ENCODE peak calls at places on chromosomes 4 and X, in eight cellular contexts. One of them, this sample, is unnamed.

GRCh38 chrX:42807393-42807792 is 29.4 kb upstream of the PPP1R2C start:
- ATAC-seq in left cardiac atrium: no peak
- ATAC-seq in A549: no peak
- ATAC-seq in activated T-cell treated with anti-CD3 and anti-CD28 coated beads, Interleukin-2, amount 50 U/mL, for 72 hours: no peak
- ATAC-seq in right cardiac atrium: no peak
- ATAC-seq in CD4-positive, alpha-beta T cell: no peak
- ATAC-seq in lower lobe of right lung: no peak
- ATAC-seq in CD8-positive, alpha-beta T cell: no peak
- ATAC-seq in this sample: no peak

GRCh38 chrX:106612403-106612789 is 618 bp downstream of the RADX start:
- ATAC-seq in left cardiac atrium: peak; percentile 27
- ATAC-seq in A549: peak; percentile 66
- ATAC-seq in activated T-cell treated with anti-CD3 and anti-CD28 coated beads, Interleukin-2, amount 50 U/mL, for 72 hours: peak; percentile 12
- ATAC-seq in right cardiac atrium: peak; percentile 16
- ATAC-seq in CD4-positive, alpha-beta T cell: no peak
- ATAC-seq in lower lobe of right lung: peak; percentile 6
- ATAC-seq in CD8-positive, alpha-beta T cell: no peak
- ATAC-seq in this sample: peak; percentile 10

GRCh38 chr4:112910109-112910736 is 139.2 kb upstream of the ANK2 start:
- ATAC-seq in left cardiac atrium: peak; percentile 74
- ATAC-seq in A549: no peak
- ATAC-seq in activated T-cell treated with anti-CD3 and anti-CD28 coated beads, Interleukin-2, amount 50 U/mL, for 72 hours: no peak
- ATAC-seq in right cardiac atrium: peak; percentile 68
- ATAC-seq in CD4-positive, alpha-beta T cell: no peak
- ATAC-seq in lower lobe of right lung: no peak
- ATAC-seq in CD8-positive, alpha-beta T cell: no peak
- ATAC-seq in this sample: no peak

GRCh38 chr4:40995850-40996249 is 218.5 kb downstream of the APBB2 start:
- ATAC-seq in left cardiac atrium: no peak
- ATAC-seq in A549: no peak
- ATAC-seq in activated T-cell treated with anti-CD3 and anti-CD28 coated beads, Interleukin-2, amount 50 U/mL, for 72 hours: no peak
- ATAC-seq in right cardiac atrium: no peak
- ATAC-seq in CD4-positive, alpha-beta T cell: no peak
- ATAC-seq in lower lobe of right lung: no peak
- ATAC-seq in CD8-positive, alpha-beta T cell: no peak
- ATAC-seq in this sample: no peak

GRCh38 chr4:120723105-120723504 is 199.4 kb downstream of the PRDM5 start:
- ATAC-seq in left cardiac atrium: no peak
- ATAC-seq in A549: no peak
- ATAC-seq in activated T-cell treated with anti-CD3 and anti-CD28 coated beads, Interleukin-2, amount 50 U/mL, for 72 hours: no peak
- ATAC-seq in right cardiac atrium: no peak
- ATAC-seq in CD4-positive, alpha-beta T cell: no peak
- ATAC-seq in lower lobe of right lung: no peak
- ATAC-seq in CD8-positive, alpha-beta T cell: no peak
- ATAC-seq in this sample: no peak

GRCh38 chr4:82213485-82214162 is 160.2 kb downstream of the HNRNPD start:
- ATAC-seq in left cardiac atrium: no peak
- ATAC-seq in A549: no peak
- ATAC-seq in activated T-cell treated with anti-CD3 and anti-CD28 coated beads, Interleukin-2, amount 50 U/mL, for 72 hours: no peak
- ATAC-seq in right cardiac atrium: no peak
- ATAC-seq in CD4-positive, alpha-beta T cell: peak; percentile 99
- ATAC-seq in lower lobe of right lung: no peak
- ATAC-seq in CD8-positive, alpha-beta T cell: peak; percentile 98
- ATAC-seq in this sample: peak; percentile 66

GRCh38 chr4:16217300-16218051 is 8.8 kb downstream of the TAPT1 start:
- ATAC-seq in left cardiac atrium: no peak
- ATAC-seq in A549: no peak
- ATAC-seq in activated T-cell treated with anti-CD3 and anti-CD28 coated beads, Interleukin-2, amount 50 U/mL, for 72 hours: peak; percentile 75
- ATAC-seq in right cardiac atrium: no peak
- ATAC-seq in CD4-positive, alpha-beta T cell: peak; percentile 54
- ATAC-seq in lower lobe of right lung: no peak
- ATAC-seq in CD8-positive, alpha-beta T cell: no peak
- ATAC-seq in this sample: peak; percentile 88

GRCh38 chr4:114312349-114312748 is 286.3 kb upstream of the UGT8 start:
- ATAC-seq in left cardiac atrium: no peak
- ATAC-seq in A549: no peak
- ATAC-seq in activated T-cell treated with anti-CD3 and anti-CD28 coated beads, Interleukin-2, amount 50 U/mL, for 72 hours: no peak
- ATAC-seq in right cardiac atrium: no peak
- ATAC-seq in CD4-positive, alpha-beta T cell: no peak
- ATAC-seq in lower lobe of right lung: no peak
- ATAC-seq in CD8-positive, alpha-beta T cell: no peak
- ATAC-seq in this sample: no peak

GRCh38 chr4:169315530-169316306 is 45.0 kb upstream of the SH3RF1 start:
- ATAC-seq in left cardiac atrium: no peak
- ATAC-seq in A549: peak; percentile 53
- ATAC-seq in activated T-cell treated with anti-CD3 and anti-CD28 coated beads, Interleukin-2, amount 50 U/mL, for 72 hours: no peak
- ATAC-seq in right cardiac atrium: peak; percentile 70
- ATAC-seq in CD4-positive, alpha-beta T cell: no peak
- ATAC-seq in lower lobe of right lung: no peak
- ATAC-seq in CD8-positive, alpha-beta T cell: no peak
- ATAC-seq in this sample: no peak

GRCh38 chr4:112523008-112523440 is 7.0 kb upstream of the NEUROG2 start:
- ATAC-seq in left cardiac atrium: peak; percentile 54
- ATAC-seq in A549: peak; percentile 69
- ATAC-seq in activated T-cell treated with anti-CD3 and anti-CD28 coated beads, Interleukin-2, amount 50 U/mL, for 72 hours: peak; percentile 63
- ATAC-seq in right cardiac atrium: no peak
- ATAC-seq in CD4-positive, alpha-beta T cell: peak; percentile 51
- ATAC-seq in lower lobe of right lung: peak; percentile 47
- ATAC-seq in CD8-positive, alpha-beta T cell: peak; percentile 45
- ATAC-seq in this sample: peak; percentile 50

GRCh38 chr4:38768968-38769394 is 13.8 kb downstream of the TLR10 start:
- ATAC-seq in left cardiac atrium: peak; percentile 53
- ATAC-seq in A549: no peak
- ATAC-seq in activated T-cell treated with anti-CD3 and anti-CD28 coated beads, Interleukin-2, amount 50 U/mL, for 72 hours: no peak
- ATAC-seq in right cardiac atrium: peak; percentile 56
- ATAC-seq in CD4-positive, alpha-beta T cell: no peak
- ATAC-seq in lower lobe of right lung: peak; percentile 32
- ATAC-seq in CD8-positive, alpha-beta T cell: no peak
- ATAC-seq in this sample: no peak

GRCh38 chr4:16264798-16265197 is 38.5 kb upstream of the TAPT1 start:
- ATAC-seq in left cardiac atrium: peak; percentile 67
- ATAC-seq in A549: peak; percentile 78
- ATAC-seq in activated T-cell treated with anti-CD3 and anti-CD28 coated beads, Interleukin-2, amount 50 U/mL, for 72 hours: peak; percentile 40
- ATAC-seq in right cardiac atrium: peak; percentile 66
- ATAC-seq in CD4-positive, alpha-beta T cell: no peak
- ATAC-seq in lower lobe of right lung: no peak
- ATAC-seq in CD8-positive, alpha-beta T cell: no peak
- ATAC-seq in this sample: peak; percentile 51

GRCh38 chr4:37765741-37766140 is 60.7 kb upstream of the PGM2 start:
- ATAC-seq in left cardiac atrium: no peak
- ATAC-seq in A549: no peak
- ATAC-seq in activated T-cell treated with anti-CD3 and anti-CD28 coated beads, Interleukin-2, amount 50 U/mL, for 72 hours: peak; percentile 77
- ATAC-seq in right cardiac atrium: no peak
- ATAC-seq in CD4-positive, alpha-beta T cell: no peak
- ATAC-seq in lower lobe of right lung: peak; percentile 18
- ATAC-seq in CD8-positive, alpha-beta T cell: no peak
- ATAC-seq in this sample: peak; percentile 51

GRCh38 chr4:88012652-88013051 is 5.2 kb downstream of the PKD2 start:
- ATAC-seq in left cardiac atrium: no peak
- ATAC-seq in A549: no peak
- ATAC-seq in activated T-cell treated with anti-CD3 and anti-CD28 coated beads, Interleukin-2, amount 50 U/mL, for 72 hours: no peak
- ATAC-seq in right cardiac atrium: no peak
- ATAC-seq in CD4-positive, alpha-beta T cell: no peak
- ATAC-seq in lower lobe of right lung: no peak
- ATAC-seq in CD8-positive, alpha-beta T cell: no peak
- ATAC-seq in this sample: no peak

GRCh38 chrX:139224953-139225665 is 305.4 kb upstream of the F9 start:
- ATAC-seq in left cardiac atrium: no peak
- ATAC-seq in A549: no peak
- ATAC-seq in activated T-cell treated with anti-CD3 and anti-CD28 coated beads, Interleukin-2, amount 50 U/mL, for 72 hours: no peak
- ATAC-seq in right cardiac atrium: no peak
- ATAC-seq in CD4-positive, alpha-beta T cell: no peak
- ATAC-seq in lower lobe of right lung: no peak
- ATAC-seq in CD8-positive, alpha-beta T cell: no peak
- ATAC-seq in this sample: no peak

GRCh38 chr4:54185380-54185779 is 43.7 kb upstream of the PDGFRA start:
- ATAC-seq in left cardiac atrium: no peak
- ATAC-seq in A549: no peak
- ATAC-seq in activated T-cell treated with anti-CD3 and anti-CD28 coated beads, Interleukin-2, amount 50 U/mL, for 72 hours: no peak
- ATAC-seq in right cardiac atrium: no peak
- ATAC-seq in CD4-positive, alpha-beta T cell: no peak
- ATAC-seq in lower lobe of right lung: no peak
- ATAC-seq in CD8-positive, alpha-beta T cell: no peak
- ATAC-seq in this sample: no peak

GRCh38 chrX:110713666-110714065 is 82.0 kb downstream of the CHRDL1 start:
- ATAC-seq in left cardiac atrium: no peak
- ATAC-seq in A549: no peak
- ATAC-seq in activated T-cell treated with anti-CD3 and anti-CD28 coated beads, Interleukin-2, amount 50 U/mL, for 72 hours: no peak
- ATAC-seq in right cardiac atrium: no peak
- ATAC-seq in CD4-positive, alpha-beta T cell: no peak
- ATAC-seq in lower lobe of right lung: no peak
- ATAC-seq in CD8-positive, alpha-beta T cell: no peak
- ATAC-seq in this sample: no peak

GRCh38 chrX:3252744-3253143 is 93.7 kb downstream of the MXRA5 start:
- ATAC-seq in left cardiac atrium: no peak
- ATAC-seq in A549: no peak
- ATAC-seq in activated T-cell treated with anti-CD3 and anti-CD28 coated beads, Interleukin-2, amount 50 U/mL, for 72 hours: no peak
- ATAC-seq in right cardiac atrium: no peak
- ATAC-seq in CD4-positive, alpha-beta T cell: no peak
- ATAC-seq in lower lobe of right lung: no peak
- ATAC-seq in CD8-positive, alpha-beta T cell: no peak
- ATAC-seq in this sample: no peak

GRCh38 chr4:168837922-168838321 is 172.1 kb downstream of the CBR4 start:
- ATAC-seq in left cardiac atrium: no peak
- ATAC-seq in A549: no peak
- ATAC-seq in activated T-cell treated with anti-CD3 and anti-CD28 coated beads, Interleukin-2, amount 50 U/mL, for 72 hours: no peak
- ATAC-seq in right cardiac atrium: no peak
- ATAC-seq in CD4-positive, alpha-beta T cell: no peak
- ATAC-seq in lower lobe of right lung: peak; percentile 20
- ATAC-seq in CD8-positive, alpha-beta T cell: no peak
- ATAC-seq in this sample: no peak

GRCh38 chr4:140754918-140755810 is 1.0 kb downstream of the TBC1D9 start:
- ATAC-seq in left cardiac atrium: no peak
- ATAC-seq in A549: no peak
- ATAC-seq in activated T-cell treated with anti-CD3 and anti-CD28 coated beads, Interleukin-2, amount 50 U/mL, for 72 hours: no peak
- ATAC-seq in right cardiac atrium: no peak
- ATAC-seq in CD4-positive, alpha-beta T cell: no peak
- ATAC-seq in lower lobe of right lung: no peak
- ATAC-seq in CD8-positive, alpha-beta T cell: no peak
- ATAC-seq in this sample: no peak

GRCh38 chr4:148539387-148539786 is 97.2 kb upstream of the NR3C2 start:
- ATAC-seq in left cardiac atrium: no peak
- ATAC-seq in A549: no peak
- ATAC-seq in activated T-cell treated with anti-CD3 and anti-CD28 coated beads, Interleukin-2, amount 50 U/mL, for 72 hours: no peak
- ATAC-seq in right cardiac atrium: no peak
- ATAC-seq in CD4-positive, alpha-beta T cell: no peak
- ATAC-seq in lower lobe of right lung: peak; percentile 81
- ATAC-seq in CD8-positive, alpha-beta T cell: no peak
- ATAC-seq in this sample: no peak

GRCh38 chr4:23423540-23423939 is 466.3 kb downstream of the PPARGC1A start:
- ATAC-seq in left cardiac atrium: no peak
- ATAC-seq in A549: no peak
- ATAC-seq in activated T-cell treated with anti-CD3 and anti-CD28 coated beads, Interleukin-2, amount 50 U/mL, for 72 hours: no peak
- ATAC-seq in right cardiac atrium: no peak
- ATAC-seq in CD4-positive, alpha-beta T cell: no peak
- ATAC-seq in lower lobe of right lung: no peak
- ATAC-seq in CD8-positive, alpha-beta T cell: no peak
- ATAC-seq in this sample: no peak

GRCh38 chr4:77308843-77309242 is 151.8 kb downstream of the CCNG2 start:
- ATAC-seq in left cardiac atrium: no peak
- ATAC-seq in A549: peak; percentile 77
- ATAC-seq in activated T-cell treated with anti-CD3 and anti-CD28 coated beads, Interleukin-2, amount 50 U/mL, for 72 hours: peak; percentile 53
- ATAC-seq in right cardiac atrium: no peak
- ATAC-seq in CD4-positive, alpha-beta T cell: no peak
- ATAC-seq in lower lobe of right lung: peak; percentile 48
- ATAC-seq in CD8-positive, alpha-beta T cell: no peak
- ATAC-seq in this sample: peak; percentile 49

GRCh38 chr4:146981651-146982050 is 36.0 kb upstream of the TTC29 start:
- ATAC-seq in left cardiac atrium: no peak
- ATAC-seq in A549: no peak
- ATAC-seq in activated T-cell treated with anti-CD3 and anti-CD28 coated beads, Interleukin-2, amount 50 U/mL, for 72 hours: no peak
- ATAC-seq in right cardiac atrium: no peak
- ATAC-seq in CD4-positive, alpha-beta T cell: no peak
- ATAC-seq in lower lobe of right lung: no peak
- ATAC-seq in CD8-positive, alpha-beta T cell: no peak
- ATAC-seq in this sample: no peak

GRCh38 chrX:50903387-50904027 is 7.0 kb upstream of the BMP15 start:
- ATAC-seq in left cardiac atrium: peak; percentile 55
- ATAC-seq in A549: peak; percentile 79
- ATAC-seq in activated T-cell treated with anti-CD3 and anti-CD28 coated beads, Interleukin-2, amount 50 U/mL, for 72 hours: no peak
- ATAC-seq in right cardiac atrium: no peak
- ATAC-seq in CD4-positive, alpha-beta T cell: no peak
- ATAC-seq in lower lobe of right lung: peak; percentile 71
- ATAC-seq in CD8-positive, alpha-beta T cell: no peak
- ATAC-seq in this sample: no peak

This sample was measured in activated T-helper 17 cell treated with anti-CD3 and anti-CD28 coated beads, Interleukin-2, amount 50 U/mL, for 72 hours.